ENCODE peak calls at places on chromosome 1, in nine cellular contexts. D is neural progenitor cell, F is left lung, U is A673, W is right lobe of liver, C is OCI-LY7, K is dorsolateral prefrontal cortex, O is mucosa of descending colon, E is prostate gland. J is an unnamed sample.

GRCh38 chr1:148334339-148335130 is 148.6 kb downstream of the PPIAL4G start:
- DNase-seq in D (peak), F (peak), U (peak), W (peak), C (peak), K (peak), O (peak), E (peak), J (peak)

GRCh38 chr1:23100074-23100748 is 68.4 kb downstream of the LUZP1 start:
- DNase-seq in D (peak), F (no peak), U (peak), W (no peak), C (no peak), K (no peak), O (no peak), E (no peak), J (peak)

GRCh38 chr1:60867782-60868181 is 214.6 kb upstream of the NFIA start:
- DNase-seq in D (peak), F (no peak), U (no peak), W (no peak), C (no peak), K (no peak), O (peak), E (no peak), J (no peak)

GRCh38 chr1:238141295-238141694 is 250.6 kb upstream of the ZP4 start:
- DNase-seq in D (no peak), F (no peak), U (peak), W (no peak), C (no peak), K (no peak), O (no peak), E (no peak), J (no peak)

GRCh38 chr1:40073062-40073461 is 24.0 kb downstream of the PPT1 start:
- DNase-seq in D (no peak), F (no peak), U (no peak), W (no peak), C (no peak), K (no peak), O (no peak), E (no peak), J (no peak)

GRCh38 chr1:36760081-36760480 is 274.2 kb downstream of the GRIK3 start:
- DNase-seq in D (no peak), F (no peak), U (no peak), W (peak), C (no peak), K (no peak), O (no peak), E (no peak), J (no peak)

GRCh38 chr1:248625971-248626370 is 8.9 kb downstream of the OR2T11 start:
- DNase-seq in D (no peak), F (no peak), U (no peak), W (no peak), C (no peak), K (no peak), O (no peak), E (no peak), J (no peak)

GRCh38 chr1:243325305-243325890 is 69.6 kb downstream of the SDCCAG8 start:
- DNase-seq in D (peak), F (no peak), U (peak), W (no peak), C (peak), K (no peak), O (no peak), E (peak), J (peak)

GRCh38 chr1:172328266-172328665 is 92.2 kb upstream of the C1orf105 start:
- DNase-seq in D (no peak), F (no peak), U (no peak), W (no peak), C (no peak), K (no peak), O (no peak), E (no peak), J (no peak)

GRCh38 chr1:57329932-57330331 is 93.9 kb downstream of the DAB1 start:
- DNase-seq in D (no peak), F (no peak), U (no peak), W (no peak), C (no peak), K (no peak), O (no peak), E (no peak), J (no peak)

GRCh38 chr1:171500304-171500703 is 15.0 kb downstream of the PRRC2C start:
- DNase-seq in D (no peak), F (no peak), U (no peak), W (no peak), C (no peak), K (no peak), O (no peak), E (no peak), J (no peak)

GRCh38 chr1:101109791-101110190 is 84.2 kb upstream of the DPH5 start:
- DNase-seq in D (no peak), F (no peak), U (no peak), W (no peak), C (no peak), K (no peak), O (no peak), E (no peak), J (no peak)

GRCh38 chr1:94633051-94633450 is 91.5 kb upstream of the F3 start:
- DNase-seq in D (no peak), F (no peak), U (no peak), W (no peak), C (no peak), K (no peak), O (no peak), E (no peak), J (peak)

DNA sequence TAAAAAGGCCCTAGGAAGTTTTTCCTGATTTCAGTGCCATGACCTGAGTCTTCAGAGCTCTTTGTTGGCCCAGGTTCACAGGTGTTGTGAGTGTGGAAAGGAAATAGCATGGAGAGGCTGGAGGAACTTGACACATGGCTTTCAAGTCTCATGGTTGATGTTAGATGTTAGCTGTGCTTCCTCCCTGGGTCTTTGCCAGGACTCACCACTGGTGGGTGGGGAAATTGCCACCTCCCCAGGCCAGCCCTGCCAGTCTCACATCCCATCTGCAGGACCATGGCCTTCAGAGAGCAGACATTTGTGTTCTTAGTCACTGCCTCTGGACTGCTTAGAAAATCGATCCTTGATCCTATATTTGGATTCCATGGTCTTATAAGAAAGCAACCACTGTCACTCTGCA is 383.2 kb downstream of the DISC1 start:
- DNase-seq in D (no peak), F (no peak), U (no peak), W (no peak), C (no peak), K (no peak), O (peak), E (no peak), J (no peak)
- TF ChIP-seq CTCF in D (no peak), F (no peak), U (no peak), W (no peak), C (no peak), K (no peak), O (no peak), E (no peak), J (no peak)

GRCh38 chr1:115643219-115643618 is 1.4 kb downstream of the VANGL1 start:
- DNase-seq in D (no peak), F (no peak), U (no peak), W (no peak), C (no peak), K (no peak), O (no peak), E (no peak), J (no peak)
- H3K4me3 ChIP-seq in D (peak), F (peak), U (peak), W (peak), C (no peak), K (no peak), O (no peak), E (peak), J (peak)

GRCh38 chr1:31955917-31956736 is 18.0 kb upstream of the PTP4A2 start:
- DNase-seq in D (peak), F (peak), U (peak), W (peak), C (no peak), K (peak), O (peak), E (peak), J (peak)
- TF ChIP-seq CTCF in D (peak), F (no peak), U (no peak), W (peak), C (no peak), K (no peak), O (no peak), E (no peak), J (peak)

GRCh38 chr1:66532798-66533783 is 862 bp upstream of the SGIP1 start:
- DNase-seq in D (peak), F (peak), U (peak), W (no peak), C (no peak), K (no peak), O (peak), E (no peak), J (peak)

GRCh38 chr1:66533804-66534745 is at the start of gene SGIP1:
- DNase-seq in D (peak), F (no peak), U (no peak), W (no peak), C (no peak), K (peak), O (peak), E (no peak), J (peak)

GRCh38 chr1:66535149-66535548 is 1.2 kb downstream of the SGIP1 start:
- DNase-seq in D (no peak), F (no peak), U (no peak), W (no peak), C (no peak), K (no peak), O (no peak), E (no peak), J (no peak)

GRCh38 chr1:66537718-66538117 is 3.8 kb downstream of the SGIP1 start:
- DNase-seq in D (no peak), F (no peak), U (no peak), W (no peak), C (no peak), K (no peak), O (no peak), E (no peak), J (no peak)

GRCh38 chr1:66535853-66536252 is 1.9 kb downstream of the SGIP1 start:
- DNase-seq in D (no peak), F (no peak), U (no peak), W (no peak), C (no peak), K (no peak), O (no peak), E (no peak), J (no peak)
- H3K4me3 ChIP-seq in D (no peak), F (no peak), U (no peak), W (no peak), C (no peak), K (peak), O (no peak), E (no peak), J (peak)

DNA sequence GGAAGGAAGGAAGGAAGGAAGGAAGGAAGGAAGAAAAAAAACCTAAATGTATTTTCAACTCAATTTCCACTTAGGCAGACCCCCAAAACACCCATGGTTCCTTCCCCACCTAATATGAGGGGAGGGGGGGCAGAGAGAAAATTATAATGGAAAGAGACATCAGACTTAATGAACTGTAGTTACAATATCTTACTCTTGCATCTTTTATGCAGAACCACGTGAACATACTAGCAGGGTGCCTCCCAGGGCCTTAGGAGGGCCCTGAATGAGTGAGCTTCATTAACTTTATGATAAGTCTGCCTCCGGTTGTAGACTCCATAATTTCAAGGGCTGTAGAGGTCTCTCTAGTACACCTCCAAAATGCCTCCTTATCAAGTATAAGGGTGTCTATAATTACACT is 11.3 kb upstream of the KIRREL1 start:
- DNase-seq in D (no peak), F (no peak), U (peak), W (no peak), C (no peak), K (no peak), O (no peak), E (no peak), J (no peak)
- TF ChIP-seq CTCF in D (no peak), F (no peak), U (peak), W (no peak), C (no peak), K (no peak), O (no peak), E (no peak), J (no peak)

DNA sequence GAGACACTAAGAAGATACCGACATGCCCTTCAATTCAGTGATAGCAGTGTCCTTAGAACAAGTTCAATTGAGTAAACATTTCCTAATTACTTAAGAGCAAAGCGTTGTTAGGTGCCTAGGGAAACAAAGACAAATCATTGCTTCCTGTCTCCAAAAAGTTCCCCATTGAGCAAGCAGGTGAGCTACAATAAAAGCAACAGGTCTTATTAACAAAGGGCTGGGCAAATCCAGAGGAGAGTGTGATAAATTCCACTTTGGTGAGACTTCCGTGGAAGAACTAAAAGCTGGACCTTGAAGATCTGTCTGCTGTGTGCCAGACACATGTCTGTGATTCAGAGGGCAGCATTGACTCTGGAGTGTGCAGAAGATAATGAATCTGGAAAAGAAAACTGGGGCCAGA is 1.9 kb upstream of the TUT4 start:
- DNase-seq in D (peak), F (no peak), U (no peak), W (no peak), C (no peak), K (no peak), O (no peak), E (no peak), J (peak)
- H3K4me3 ChIP-seq in D (peak), F (no peak), U (no peak), W (no peak), C (no peak), K (no peak), O (no peak), E (no peak), J (no peak)

DNA sequence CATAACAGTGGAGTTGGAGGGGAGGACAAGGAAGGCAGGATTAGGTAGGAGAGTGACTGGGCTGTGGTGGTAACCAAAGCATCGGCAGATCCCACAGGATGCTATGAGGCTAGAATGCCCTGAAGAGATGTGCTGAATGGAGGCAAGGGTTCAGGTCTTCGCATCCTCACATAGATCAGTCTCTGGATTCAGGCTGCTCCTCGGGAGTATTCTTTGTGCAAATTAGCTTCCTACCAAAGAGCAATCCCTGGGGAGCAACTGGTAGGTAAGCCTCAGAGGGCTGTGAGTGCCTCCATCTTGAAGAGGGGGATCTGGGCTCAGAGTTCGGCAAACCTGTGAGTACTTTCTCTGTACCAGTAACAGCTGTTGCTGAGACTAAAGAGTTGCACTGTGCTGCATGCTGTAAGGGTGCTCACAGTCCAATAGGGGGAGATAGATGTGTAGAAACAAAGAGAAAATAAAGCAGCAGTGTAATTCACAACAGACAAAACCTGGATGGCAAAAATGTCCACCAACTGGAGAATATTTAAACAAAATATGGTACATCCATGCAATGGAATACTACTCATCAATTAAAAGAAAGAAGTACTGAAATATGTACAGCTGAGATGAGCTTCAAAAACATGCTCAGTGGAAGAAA is 322.4 kb upstream of the DEPDC1 start:
- DNase-seq in D (peak), F (no peak), U (peak), W (no peak), C (no peak), K (no peak), O (no peak), E (no peak), J (peak)
- TF ChIP-seq CTCF in D (peak), F (peak), U (peak), W (peak), C (peak), K (peak), O (no peak), E (no peak), J (peak)

GRCh38 chr1:9689971-9690381 is 38.4 kb downstream of the PIK3CD start:
- DNase-seq in D (peak), F (peak), U (peak), W (peak), C (no peak), K (peak), O (peak), E (peak), J (peak)

GRCh38 chr1:9689011-9689706 is 37.6 kb downstream of the PIK3CD start:
- DNase-seq in D (peak), F (peak), U (peak), W (peak), C (peak), K (peak), O (peak), E (peak), J (peak)

GRCh38 chr1:9691108-9691445 is 39.5 kb downstream of the PIK3CD start:
- DNase-seq in D (no peak), F (no peak), U (no peak), W (no peak), C (no peak), K (no peak), O (no peak), E (no peak), J (no peak)

GRCh38 chr1:9691726-9692125 is 40.2 kb downstream of the PIK3CD start:
- DNase-seq in D (no peak), F (peak), U (no peak), W (no peak), C (no peak), K (no peak), O (no peak), E (no peak), J (no peak)

DNA sequence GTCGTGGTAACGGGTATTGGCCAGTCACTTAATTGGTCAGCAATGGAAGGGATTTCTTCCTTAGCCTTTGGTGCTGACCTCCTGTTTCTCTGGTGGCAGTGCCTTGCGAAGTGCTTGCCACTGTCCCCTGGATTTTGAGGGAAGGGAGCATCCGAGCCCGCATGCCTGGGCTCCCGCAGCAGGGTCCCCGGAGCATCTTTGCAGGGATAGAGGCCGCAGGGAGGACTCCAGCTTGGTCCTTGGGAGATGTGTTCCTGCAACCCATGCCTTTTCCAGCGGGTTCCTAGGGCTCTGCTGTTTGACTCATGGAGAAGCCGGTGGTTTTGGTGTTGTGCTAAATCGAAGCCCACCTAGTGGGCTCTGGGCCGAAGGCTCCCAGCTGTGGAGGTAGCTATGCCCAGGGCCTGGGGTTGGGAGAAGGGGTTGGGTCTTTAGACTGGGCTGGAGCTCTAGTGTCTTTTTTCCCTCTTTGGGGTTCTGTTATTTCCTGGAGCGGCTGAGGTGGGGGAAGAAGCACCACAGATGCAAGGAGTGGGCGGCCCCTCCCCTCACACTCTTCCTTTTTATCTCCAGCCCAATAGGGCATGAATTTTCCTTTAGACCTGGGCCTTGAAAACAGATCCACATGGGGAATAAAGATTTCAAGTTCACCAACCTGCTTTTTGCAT is 39.0 kb downstream of the PIK3CD start:
- DNase-seq in D (peak), F (peak), U (no peak), W (no peak), C (no peak), K (no peak), O (no peak), E (no peak), J (no peak)
- H3K4me3 ChIP-seq in D (peak), F (no peak), U (no peak), W (no peak), C (no peak), K (peak), O (no peak), E (no peak), J (peak)

GRCh38 chr1:201783067-201783466 is 45.9 kb upstream of the IPO9 start:
- DNase-seq in D (no peak), F (no peak), U (peak), W (no peak), C (no peak), K (no peak), O (no peak), E (no peak), J (peak)

GRCh38 chr1:201782353-201782752 is 46.6 kb upstream of the IPO9 start:
- DNase-seq in D (no peak), F (no peak), U (no peak), W (no peak), C (no peak), K (no peak), O (no peak), E (no peak), J (no peak)

GRCh38 chr1:201785291-201785690 is 43.7 kb upstream of the IPO9 start:
- DNase-seq in D (no peak), F (no peak), U (no peak), W (no peak), C (no peak), K (no peak), O (no peak), E (no peak), J (no peak)

GRCh38 chr1:201781447-201781846 is 47.5 kb upstream of the IPO9 start:
- DNase-seq in D (no peak), F (no peak), U (peak), W (no peak), C (no peak), K (no peak), O (no peak), E (no peak), J (peak)

GRCh38 chr1:201783572-201783971 is 45.4 kb upstream of the IPO9 start:
- DNase-seq in D (no peak), F (no peak), U (no peak), W (no peak), C (no peak), K (no peak), O (no peak), E (no peak), J (no peak)
- TF ChIP-seq CTCF in D (peak), F (no peak), U (peak), W (no peak), C (peak), K (no peak), O (no peak), E (no peak), J (no peak)

GRCh38 chr1:110370827-110371226 is 20.0 kb downstream of the SLC16A4 start:
- DNase-seq in D (no peak), F (no peak), U (no peak), W (no peak), C (no peak), K (no peak), O (no peak), E (no peak), J (peak)
- H3K4me3 ChIP-seq in D (no peak), F (no peak), U (no peak), W (no peak), C (no peak), K (no peak), O (no peak), E (no peak), J (no peak)

J was measured in fibroblast of pulmonary artery.